ENCODE peak calls at places on chromosomes 3 and 15, in six cellular contexts. One of them, this sample, is unnamed.
A peak's percentile ranks its signal among the peaks of the same experiment; 100 is the strongest.

GRCh38 chr3:112463250-112463649 is 36.0 kb downstream of the BTLA start:
- DNase-seq in MV-4-11: no peak
- DNase-seq in amygdala: no peak
- DNase-seq in T-helper 17 cell: no peak
- DNase-seq in activated naive CD4-positive, alpha-beta T cell: no peak
- DNase-seq in non-pigmented ciliary epithelial cell: no peak
- DNase-seq in this sample: no peak

GRCh38 chr3:66302288-66302687 is 81.5 kb downstream of the SLC25A26 start:
- DNase-seq in MV-4-11: no peak
- DNase-seq in amygdala: no peak
- DNase-seq in T-helper 17 cell: no peak
- DNase-seq in activated naive CD4-positive, alpha-beta T cell: no peak
- DNase-seq in non-pigmented ciliary epithelial cell: no peak
- DNase-seq in this sample: no peak

GRCh38 chr3:195549931-195550519 is 6.9 kb upstream of the PPP1R2 start:
- DNase-seq in MV-4-11: no peak
- DNase-seq in amygdala: no peak
- DNase-seq in T-helper 17 cell: peak; percentile 52
- DNase-seq in activated naive CD4-positive, alpha-beta T cell: peak; percentile 34
- DNase-seq in non-pigmented ciliary epithelial cell: no peak
- DNase-seq in this sample: peak; percentile 44

GRCh38 chr15:31265090-31265870 is 61.4 kb upstream of the KLF13 start:
- DNase-seq in MV-4-11: no peak
- DNase-seq in amygdala: no peak
- DNase-seq in T-helper 17 cell: no peak
- DNase-seq in activated naive CD4-positive, alpha-beta T cell: no peak
- DNase-seq in non-pigmented ciliary epithelial cell: no peak
- DNase-seq in this sample: peak; percentile 79

GRCh38 chr3:2204054-2204453 is 105.4 kb downstream of the CNTN4 start:
- DNase-seq in MV-4-11: no peak
- DNase-seq in amygdala: no peak
- DNase-seq in T-helper 17 cell: no peak
- DNase-seq in activated naive CD4-positive, alpha-beta T cell: no peak
- DNase-seq in non-pigmented ciliary epithelial cell: no peak
- DNase-seq in this sample: no peak

GRCh38 chr3:177681156-177681555 is 483.9 kb upstream of the TBL1XR1 start:
- DNase-seq in MV-4-11: no peak
- DNase-seq in amygdala: no peak
- DNase-seq in T-helper 17 cell: no peak
- DNase-seq in activated naive CD4-positive, alpha-beta T cell: no peak
- DNase-seq in non-pigmented ciliary epithelial cell: no peak
- DNase-seq in this sample: no peak

GRCh38 chr3:167609156-167609555 is 44.6 kb downstream of the WDR49 start:
- DNase-seq in MV-4-11: no peak
- DNase-seq in amygdala: no peak
- DNase-seq in T-helper 17 cell: no peak
- DNase-seq in activated naive CD4-positive, alpha-beta T cell: no peak
- DNase-seq in non-pigmented ciliary epithelial cell: no peak
- DNase-seq in this sample: no peak

GRCh38 chr15:78393137-78393536 is 44.9 kb upstream of the IREB2 start:
- DNase-seq in MV-4-11: no peak
- DNase-seq in amygdala: no peak
- DNase-seq in T-helper 17 cell: no peak
- DNase-seq in activated naive CD4-positive, alpha-beta T cell: no peak
- DNase-seq in non-pigmented ciliary epithelial cell: no peak
- DNase-seq in this sample: no peak

GRCh38 chr3:54038391-54038790 is 84.0 kb upstream of the CACNA2D3 start:
- DNase-seq in MV-4-11: no peak
- DNase-seq in amygdala: no peak
- DNase-seq in T-helper 17 cell: no peak
- DNase-seq in activated naive CD4-positive, alpha-beta T cell: no peak
- DNase-seq in non-pigmented ciliary epithelial cell: no peak
- DNase-seq in this sample: no peak

GRCh38 chr3:15952543-15953175 is 154.9 kb upstream of the ANKRD28 start:
- DNase-seq in MV-4-11: no peak
- DNase-seq in amygdala: no peak
- DNase-seq in T-helper 17 cell: no peak
- DNase-seq in activated naive CD4-positive, alpha-beta T cell: no peak
- DNase-seq in non-pigmented ciliary epithelial cell: no peak
- DNase-seq in this sample: peak; percentile 16

GRCh38 chr15:45891766-45892165 is 256.9 kb downstream of the SQOR start:
- DNase-seq in MV-4-11: no peak
- DNase-seq in amygdala: no peak
- DNase-seq in T-helper 17 cell: no peak
- DNase-seq in activated naive CD4-positive, alpha-beta T cell: no peak
- DNase-seq in non-pigmented ciliary epithelial cell: no peak
- DNase-seq in this sample: no peak

GRCh38 chr3:161247049-161247448 is 25.9 kb downstream of the NMD3 start:
- DNase-seq in MV-4-11: no peak
- DNase-seq in amygdala: no peak
- DNase-seq in T-helper 17 cell: no peak
- DNase-seq in activated naive CD4-positive, alpha-beta T cell: no peak
- DNase-seq in non-pigmented ciliary epithelial cell: no peak
- DNase-seq in this sample: no peak

GRCh38 chr15:89307791-89308190 is 26.8 kb downstream of the POLG start:
- DNase-seq in MV-4-11: no peak
- DNase-seq in amygdala: no peak
- DNase-seq in T-helper 17 cell: no peak
- DNase-seq in activated naive CD4-positive, alpha-beta T cell: no peak
- DNase-seq in non-pigmented ciliary epithelial cell: peak; percentile 53
- DNase-seq in this sample: no peak

GRCh38 chr3:109098245-109098644 is 19.7 kb downstream of the MORC1 start:
- DNase-seq in MV-4-11: peak; percentile 19
- DNase-seq in amygdala: no peak
- DNase-seq in T-helper 17 cell: no peak
- DNase-seq in activated naive CD4-positive, alpha-beta T cell: no peak
- DNase-seq in non-pigmented ciliary epithelial cell: no peak
- DNase-seq in this sample: peak; percentile 7

GRCh38 chr3:74268753-74269152 is 345.7 kb downstream of the CNTN3 start:
- DNase-seq in MV-4-11: no peak
- DNase-seq in amygdala: no peak
- DNase-seq in T-helper 17 cell: no peak
- DNase-seq in activated naive CD4-positive, alpha-beta T cell: no peak
- DNase-seq in non-pigmented ciliary epithelial cell: no peak
- DNase-seq in this sample: no peak

GRCh38 chr3:182704926-182705325 is 88.4 kb upstream of the ATP11B start:
- DNase-seq in MV-4-11: no peak
- DNase-seq in amygdala: no peak
- DNase-seq in T-helper 17 cell: no peak
- DNase-seq in activated naive CD4-positive, alpha-beta T cell: no peak
- DNase-seq in non-pigmented ciliary epithelial cell: no peak
- DNase-seq in this sample: no peak

GRCh38 chr3:44067431-44067830 is 174.3 kb upstream of the TOPAZ1 start:
- DNase-seq in MV-4-11: no peak
- DNase-seq in amygdala: no peak
- DNase-seq in T-helper 17 cell: no peak
- DNase-seq in activated naive CD4-positive, alpha-beta T cell: no peak
- DNase-seq in non-pigmented ciliary epithelial cell: no peak
- DNase-seq in this sample: no peak

GRCh38 chr15:41790756-41791546 is 16.7 kb downstream of the MAPKBP1 start:
- DNase-seq in MV-4-11: peak; percentile 40
- DNase-seq in amygdala: no peak
- DNase-seq in T-helper 17 cell: no peak
- DNase-seq in activated naive CD4-positive, alpha-beta T cell: no peak
- DNase-seq in non-pigmented ciliary epithelial cell: peak; percentile 54
- DNase-seq in this sample: peak; percentile 28

GRCh38 chr15:68557469-68558317 is 21.1 kb upstream of the CORO2B start:
- DNase-seq in MV-4-11: no peak
- DNase-seq in amygdala: no peak
- DNase-seq in T-helper 17 cell: no peak
- DNase-seq in activated naive CD4-positive, alpha-beta T cell: no peak
- DNase-seq in non-pigmented ciliary epithelial cell: no peak
- DNase-seq in this sample: no peak

GRCh38 chr15:55151621-55152020 is 45.1 kb downstream of the RSL24D1 start:
- DNase-seq in MV-4-11: no peak
- DNase-seq in amygdala: no peak
- DNase-seq in T-helper 17 cell: no peak
- DNase-seq in activated naive CD4-positive, alpha-beta T cell: no peak
- DNase-seq in non-pigmented ciliary epithelial cell: no peak
- DNase-seq in this sample: no peak

GRCh38 chr3:10268930-10269329 is 20.7 kb downstream of the TATDN2 start:
- DNase-seq in MV-4-11: no peak
- DNase-seq in amygdala: no peak
- DNase-seq in T-helper 17 cell: no peak
- DNase-seq in activated naive CD4-positive, alpha-beta T cell: no peak
- DNase-seq in non-pigmented ciliary epithelial cell: no peak
- DNase-seq in this sample: no peak

GRCh38 chr3:51559961-51560360 is 21.4 kb downstream of the RAD54L2 start:
- DNase-seq in MV-4-11: no peak
- DNase-seq in amygdala: no peak
- DNase-seq in T-helper 17 cell: no peak
- DNase-seq in activated naive CD4-positive, alpha-beta T cell: no peak
- DNase-seq in non-pigmented ciliary epithelial cell: no peak
- DNase-seq in this sample: no peak

GRCh38 chr3:14210843-14211594 is 32.4 kb downstream of the LSM3 start:
- DNase-seq in MV-4-11: no peak
- DNase-seq in amygdala: no peak
- DNase-seq in T-helper 17 cell: no peak
- DNase-seq in activated naive CD4-positive, alpha-beta T cell: no peak
- DNase-seq in non-pigmented ciliary epithelial cell: no peak
- DNase-seq in this sample: no peak

GRCh38 chr3:180989291-180990163 is at the start of gene DNAJC19:
- DNase-seq in MV-4-11: peak; percentile 92
- DNase-seq in amygdala: peak; percentile 87
- DNase-seq in T-helper 17 cell: peak; percentile 73
- DNase-seq in activated naive CD4-positive, alpha-beta T cell: peak; percentile 51
- DNase-seq in non-pigmented ciliary epithelial cell: peak; percentile 90
- DNase-seq in this sample: peak; percentile 96